ENCODE peak calls at places on chromosomes 7 and 10, in four cellular contexts. One of them, this sample, is unnamed.
A peak's percentile ranks its signal among the peaks of the same experiment; 100 is the strongest.

GRCh38 chr7:93910076-93910994 is 4.0 kb downstream of the GNGT1 start:
- DNase-seq in posterior cingulate gyrus: no peak
- DNase-seq in SHP77: no peak
- DNase-seq in activated CD4-positive, alpha-beta T cell treated with anti-CD3 and anti-CD28 coated beads, Interleukin-2, amount 50 U/mL, for 1 hour: no peak
- DNase-seq in this sample: no peak

GRCh38 chr10:102624751-102625330 is 19.4 kb upstream of the TRIM8 start:
- DNase-seq in posterior cingulate gyrus: no peak
- DNase-seq in SHP77: no peak
- DNase-seq in activated CD4-positive, alpha-beta T cell treated with anti-CD3 and anti-CD28 coated beads, Interleukin-2, amount 50 U/mL, for 1 hour: no peak
- DNase-seq in this sample: no peak

GRCh38 chr7:120735791-120736190 is 122.2 kb downstream of the TSPAN12 start:
- DNase-seq in posterior cingulate gyrus: no peak
- DNase-seq in SHP77: no peak
- DNase-seq in activated CD4-positive, alpha-beta T cell treated with anti-CD3 and anti-CD28 coated beads, Interleukin-2, amount 50 U/mL, for 1 hour: no peak
- DNase-seq in this sample: no peak

GRCh38 chr10:71666607-71667373 is 52.8 kb downstream of the C10orf105 start:
- DNase-seq in posterior cingulate gyrus: no peak
- DNase-seq in SHP77: no peak
- DNase-seq in activated CD4-positive, alpha-beta T cell treated with anti-CD3 and anti-CD28 coated beads, Interleukin-2, amount 50 U/mL, for 1 hour: no peak
- DNase-seq in this sample: no peak

GRCh38 chr7:2655870-2656614 is 24.3 kb downstream of the TTYH3 start:
- DNase-seq in posterior cingulate gyrus: no peak
- DNase-seq in SHP77: no peak
- DNase-seq in activated CD4-positive, alpha-beta T cell treated with anti-CD3 and anti-CD28 coated beads, Interleukin-2, amount 50 U/mL, for 1 hour: no peak
- DNase-seq in this sample: no peak

GRCh38 chr7:157473051-157473569 is 136.3 kb downstream of the DNAJB6 start:
- DNase-seq in posterior cingulate gyrus: no peak
- DNase-seq in SHP77: no peak
- DNase-seq in activated CD4-positive, alpha-beta T cell treated with anti-CD3 and anti-CD28 coated beads, Interleukin-2, amount 50 U/mL, for 1 hour: no peak
- DNase-seq in this sample: no peak

GRCh38 chr7:38748056-38748610 is 117.0 kb upstream of the AMPH start:
- DNase-seq in posterior cingulate gyrus: no peak
- DNase-seq in SHP77: no peak
- DNase-seq in activated CD4-positive, alpha-beta T cell treated with anti-CD3 and anti-CD28 coated beads, Interleukin-2, amount 50 U/mL, for 1 hour: no peak
- DNase-seq in this sample: no peak

GRCh38 chr10:117860823-117861222 is 185.9 kb downstream of the RAB11FIP2 start:
- DNase-seq in posterior cingulate gyrus: no peak
- DNase-seq in SHP77: peak; percentile 19
- DNase-seq in activated CD4-positive, alpha-beta T cell treated with anti-CD3 and anti-CD28 coated beads, Interleukin-2, amount 50 U/mL, for 1 hour: no peak
- DNase-seq in this sample: no peak

GRCh38 chr10:34994565-34995142 is 95.5 kb downstream of the CUL2 start:
- DNase-seq in posterior cingulate gyrus: peak; percentile 10
- DNase-seq in SHP77: peak; percentile 79
- DNase-seq in activated CD4-positive, alpha-beta T cell treated with anti-CD3 and anti-CD28 coated beads, Interleukin-2, amount 50 U/mL, for 1 hour: peak; percentile 30
- DNase-seq in this sample: peak; percentile 92

GRCh38 chr10:11581213-11581612 is 30.2 kb downstream of the USP6NL start:
- DNase-seq in posterior cingulate gyrus: no peak
- DNase-seq in SHP77: no peak
- DNase-seq in activated CD4-positive, alpha-beta T cell treated with anti-CD3 and anti-CD28 coated beads, Interleukin-2, amount 50 U/mL, for 1 hour: no peak
- DNase-seq in this sample: no peak

GRCh38 chr10:52965938-52966401 is 193.4 kb upstream of the MBL2 start:
- DNase-seq in posterior cingulate gyrus: no peak
- DNase-seq in SHP77: no peak
- DNase-seq in activated CD4-positive, alpha-beta T cell treated with anti-CD3 and anti-CD28 coated beads, Interleukin-2, amount 50 U/mL, for 1 hour: no peak
- DNase-seq in this sample: no peak

GRCh38 chr7:116687801-116688201 is 15.8 kb downstream of the MET start:
- DNase-seq in posterior cingulate gyrus: no peak
- DNase-seq in SHP77: no peak
- DNase-seq in activated CD4-positive, alpha-beta T cell treated with anti-CD3 and anti-CD28 coated beads, Interleukin-2, amount 50 U/mL, for 1 hour: no peak
- DNase-seq in this sample: peak; percentile 51

GRCh38 chr7:196778-197321 is 4.5 kb downstream of the FAM20C start:
- DNase-seq in posterior cingulate gyrus: no peak
- DNase-seq in SHP77: no peak
- DNase-seq in activated CD4-positive, alpha-beta T cell treated with anti-CD3 and anti-CD28 coated beads, Interleukin-2, amount 50 U/mL, for 1 hour: no peak
- DNase-seq in this sample: no peak

GRCh38 chr10:36808625-36809362 is 316.6 kb upstream of the ANKRD30A start:
- DNase-seq in posterior cingulate gyrus: no peak
- DNase-seq in SHP77: no peak
- DNase-seq in activated CD4-positive, alpha-beta T cell treated with anti-CD3 and anti-CD28 coated beads, Interleukin-2, amount 50 U/mL, for 1 hour: no peak
- DNase-seq in this sample: no peak

GRCh38 chr10:73095479-73096021 is 1.1 kb downstream of the P4HA1 start:
- DNase-seq in posterior cingulate gyrus: no peak
- DNase-seq in SHP77: peak; percentile 12
- DNase-seq in activated CD4-positive, alpha-beta T cell treated with anti-CD3 and anti-CD28 coated beads, Interleukin-2, amount 50 U/mL, for 1 hour: peak; percentile 28
- DNase-seq in this sample: peak; percentile 54

GRCh38 chr10:49608166-49608758 is 1.8 kb upstream of the SLC18A3 start:
- DNase-seq in posterior cingulate gyrus: no peak
- DNase-seq in SHP77: no peak
- DNase-seq in activated CD4-positive, alpha-beta T cell treated with anti-CD3 and anti-CD28 coated beads, Interleukin-2, amount 50 U/mL, for 1 hour: no peak
- DNase-seq in this sample: no peak

GRCh38 chr7:20541615-20542349 is 73.7 kb upstream of the ABCB5 start:
- DNase-seq in posterior cingulate gyrus: no peak
- DNase-seq in SHP77: no peak
- DNase-seq in activated CD4-positive, alpha-beta T cell treated with anti-CD3 and anti-CD28 coated beads, Interleukin-2, amount 50 U/mL, for 1 hour: no peak
- DNase-seq in this sample: no peak

GRCh38 chr10:90834326-90834725 is 23.5 kb downstream of the HTR7 start:
- DNase-seq in posterior cingulate gyrus: no peak
- DNase-seq in SHP77: no peak
- DNase-seq in activated CD4-positive, alpha-beta T cell treated with anti-CD3 and anti-CD28 coated beads, Interleukin-2, amount 50 U/mL, for 1 hour: no peak
- DNase-seq in this sample: no peak

GRCh38 chr7:17095001-17095574 is 203.4 kb upstream of the AHR start:
- DNase-seq in posterior cingulate gyrus: peak; percentile 9
- DNase-seq in SHP77: no peak
- DNase-seq in activated CD4-positive, alpha-beta T cell treated with anti-CD3 and anti-CD28 coated beads, Interleukin-2, amount 50 U/mL, for 1 hour: no peak
- DNase-seq in this sample: peak; percentile 17

GRCh38 chr7:45080265-45080957 is 8.4 kb downstream of the NACAD start:
- DNase-seq in posterior cingulate gyrus: no peak
- DNase-seq in SHP77: no peak
- DNase-seq in activated CD4-positive, alpha-beta T cell treated with anti-CD3 and anti-CD28 coated beads, Interleukin-2, amount 50 U/mL, for 1 hour: no peak
- DNase-seq in this sample: no peak